ENCODE peak calls at places on chromosomes 16 and 17, in four cellular contexts. H, A, M and T are unnamed samples.
A peak's percentile ranks its signal among the peaks of the same experiment; 100 is the strongest.

GRCh38 chr16:55264949-55265348 is 59.1 kb upstream of the IRX6 start:
- DNase-seq in M (no peak), H (no peak), A (no peak), T (no peak)

GRCh38 chr16:87233928-87234327 is 83.3 kb downstream of the C16orf95 start:
- DNase-seq in A (no peak), H (no peak), M (peak; percentile 25), T (peak; percentile 23)

GRCh38 chr17:11006530-11006929 is 168.6 kb upstream of the PIRT start:
- DNase-seq in A (no peak), M (no peak), H (no peak), T (no peak)

GRCh38 chr17:61455754-61456681 is 3.8 kb downstream of the TBX4 start:
- DNase-seq in A (no peak), H (peak; percentile 69), M (no peak), T (no peak)

GRCh38 chr16:27721548-27722265 is 171.8 kb downstream of the KATNIP start:
- DNase-seq in A (no peak), H (no peak), M (peak; percentile 22), T (peak; percentile 33)

GRCh38 chr17:32927724-32928526 is at the start of gene TMEM98:
- DNase-seq in M (peak; percentile 45), H (peak; percentile 72), A (no peak), T (no peak)

GRCh38 chr16:4535627-4536108 is 2.9 kb downstream of the CDIP1 start:
- DNase-seq in M (no peak), A (no peak), H (no peak), T (no peak)

GRCh38 chr16:31409433-31409832 is 16.3 kb downstream of the ITGAD start:
- DNase-seq in A (peak; percentile 19), H (no peak), M (no peak), T (no peak)

GRCh38 chr17:67105213-67105612 is 60.9 kb downstream of the CACNG1 start:
- DNase-seq in M (no peak), H (no peak), A (no peak), T (no peak)

GRCh38 chr16:75062135-75062943 is 54.2 kb downstream of the LDHD start:
- DNase-seq in A (no peak), H (no peak), M (peak; percentile 89), T (no peak)

GRCh38 chr17:51848451-51848850 is 310.1 kb downstream of the CA10 start:
- DNase-seq in M (no peak), H (no peak), A (no peak), T (no peak)

GRCh38 chr16:68893710-68894705 is 50.7 kb downstream of the TANGO6 start:
- DNase-seq in H (peak; percentile 56), A (no peak), M (peak; percentile 23), T (peak; percentile 35)

GRCh38 chr16:68995011-68995504 is 110.4 kb upstream of the HAS3 start:
- DNase-seq in H (no peak), M (peak; percentile 39), A (peak; percentile 80), T (peak; percentile 78)

GRCh38 chr16:68377667-68378420 is 67.0 kb downstream of the PRMT7 start:
- DNase-seq in A (no peak), H (no peak), M (no peak), T (no peak)

DNA sequence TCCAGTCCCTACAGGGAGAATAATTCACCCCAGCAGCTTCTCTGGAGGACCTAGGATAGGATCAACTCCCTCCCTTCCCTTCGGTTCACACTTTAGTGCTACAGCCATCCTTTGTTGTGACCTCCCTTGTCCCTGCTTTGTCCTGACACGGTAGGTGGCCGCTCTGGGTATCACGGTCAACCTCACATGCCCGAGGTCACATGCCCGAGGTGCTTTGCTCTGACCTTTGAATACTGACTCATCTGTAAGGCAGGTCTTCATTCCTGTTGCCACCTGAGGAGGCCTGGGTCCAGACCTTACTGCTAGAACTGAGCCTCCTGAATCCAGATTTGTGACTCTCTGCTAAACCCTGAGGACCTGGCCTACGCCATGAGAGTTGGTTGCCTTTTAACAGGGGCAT is 19.7 kb downstream of the ALKBH5 start:
- DNase-seq in H (no peak), A (no peak), M (no peak), T (peak; percentile 60)
- TF ChIP-seq FOSL1 in H (no peak), A (no peak), M (no peak), T (peak; percentile 69)

DNA sequence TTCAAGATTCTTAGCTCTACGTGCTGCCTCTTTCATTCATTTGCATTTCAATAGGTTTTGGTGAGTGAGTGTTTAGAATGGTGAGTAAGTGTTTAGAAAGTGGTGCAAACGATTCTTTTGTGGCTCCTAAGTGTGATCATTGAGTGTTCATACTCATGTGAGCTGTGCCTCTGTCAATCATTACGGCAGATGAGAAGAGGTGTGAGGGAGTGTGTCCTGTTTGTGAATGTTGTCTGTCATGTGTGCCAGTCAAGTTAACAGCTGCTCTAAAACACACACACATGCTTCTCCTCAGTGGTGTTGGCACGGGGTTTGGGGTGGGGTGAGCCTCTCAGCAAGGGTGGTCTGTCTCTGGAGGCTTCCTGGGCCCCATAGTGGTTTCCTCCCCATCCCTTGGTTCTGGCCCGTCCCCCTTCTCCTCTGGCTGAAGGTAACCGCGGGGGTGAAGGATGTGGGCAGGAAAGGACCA is 11.4 kb downstream of the MYL4 start:
- DNase-seq in A (no peak), H (no peak), M (no peak), T (no peak)
- TF ChIP-seq FOSL1 in A (no peak), H (no peak), M (no peak), T (no peak)

DNA sequence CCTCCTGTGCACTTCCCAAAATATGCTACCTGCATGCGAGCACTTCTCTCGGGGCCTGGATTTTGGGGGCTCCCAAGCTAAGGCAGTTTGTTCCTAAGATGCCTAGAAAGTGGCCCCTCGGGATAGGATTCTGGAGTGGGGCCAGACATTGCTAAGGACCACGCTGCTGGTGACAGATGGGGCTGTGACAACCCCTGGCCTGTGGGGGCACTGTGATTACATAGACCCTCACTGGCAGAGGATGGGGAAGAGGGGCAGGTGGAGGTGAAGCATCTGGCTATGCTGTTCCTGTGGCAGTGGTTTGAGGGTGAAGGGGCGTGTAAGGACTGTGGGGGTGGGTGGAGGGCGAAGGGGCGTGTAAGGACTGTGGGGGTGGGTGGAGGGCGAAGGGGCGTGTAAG is 128.4 kb downstream of the ENGASE start:
- DNase-seq in H (no peak), A (no peak), M (no peak), T (no peak)
- TF ChIP-seq FOSL1 in H (no peak), A (no peak), M (no peak), T (no peak)

GRCh38 chr17:21525464-21526130 is 149.4 kb downstream of the KCNJ12 start:
- DNase-seq in M (no peak), H (peak; percentile 10), A (no peak), T (no peak)

GRCh38 chr17:21528031-21528684 is 152.0 kb downstream of the KCNJ12 start:
- DNase-seq in A (no peak), M (no peak), H (peak; percentile 8), T (no peak)

GRCh38 chr17:21523482-21524210 is 147.5 kb downstream of the KCNJ12 start:
- DNase-seq in A (no peak), H (peak; percentile 28), M (no peak), T (no peak)

GRCh38 chr17:21522755-21523154 is 146.6 kb downstream of the KCNJ12 start:
- DNase-seq in H (peak; percentile 6), A (no peak), M (no peak), T (no peak)

GRCh38 chr17:21524211-21524591 is 148.0 kb downstream of the KCNJ12 start:
- DNase-seq in M (peak; percentile 54), A (no peak), H (peak; percentile 8), T (no peak)
- TF ChIP-seq FOSL1 in M (peak; percentile 30), A (no peak), H (no peak), T (no peak)

GRCh38 chr17:76404256-76404655 is 19.8 kb downstream of the SPHK1 start:
- DNase-seq in M (no peak), A (no peak), H (no peak), T (no peak)
- TF ChIP-seq FOSL1 in M (no peak), A (no peak), H (no peak), T (no peak)

DNA sequence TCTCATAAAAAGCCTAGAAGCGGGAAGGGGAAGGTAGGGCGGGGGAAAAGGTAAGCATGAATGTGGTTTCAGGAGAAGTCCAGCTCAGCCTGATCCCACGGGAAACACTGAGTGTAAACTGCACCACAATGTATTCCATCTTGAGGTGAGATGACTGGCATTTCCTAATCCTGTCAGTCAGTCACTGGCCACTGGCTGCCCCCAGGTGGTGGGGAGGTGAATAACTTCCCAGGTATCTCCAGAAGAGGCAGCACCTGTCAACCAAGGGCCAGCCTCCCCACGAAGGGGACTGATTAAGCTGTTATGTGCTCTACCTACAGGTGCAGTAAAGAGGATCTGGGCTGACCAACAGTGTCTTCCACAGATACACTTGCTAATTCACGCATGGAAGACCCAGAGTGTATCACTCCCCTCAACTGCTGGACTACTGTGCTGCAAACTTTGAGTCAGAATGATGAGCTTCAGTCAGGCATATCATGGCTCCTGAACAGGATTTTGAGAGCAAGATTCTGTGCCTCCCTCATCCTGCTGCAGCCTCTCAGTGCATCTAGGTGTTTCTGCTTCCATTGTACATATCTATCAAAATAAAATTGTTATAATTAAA is 108.5 kb upstream of the CCL2 start:
- DNase-seq in A (no peak), H (peak; percentile 90), M (peak; percentile 67), T (peak; percentile 43)
- TF ChIP-seq FOSL1 in A (no peak), H (no peak), M (no peak), T (no peak)

GRCh38 chr17:9577402-9577709 is 914 bp downstream of the CFAP52 start:
- DNase-seq in A (no peak), H (no peak), M (no peak), T (no peak)
- TF ChIP-seq FOSL1 in A (no peak), H (no peak), M (no peak), T (no peak)

DNA sequence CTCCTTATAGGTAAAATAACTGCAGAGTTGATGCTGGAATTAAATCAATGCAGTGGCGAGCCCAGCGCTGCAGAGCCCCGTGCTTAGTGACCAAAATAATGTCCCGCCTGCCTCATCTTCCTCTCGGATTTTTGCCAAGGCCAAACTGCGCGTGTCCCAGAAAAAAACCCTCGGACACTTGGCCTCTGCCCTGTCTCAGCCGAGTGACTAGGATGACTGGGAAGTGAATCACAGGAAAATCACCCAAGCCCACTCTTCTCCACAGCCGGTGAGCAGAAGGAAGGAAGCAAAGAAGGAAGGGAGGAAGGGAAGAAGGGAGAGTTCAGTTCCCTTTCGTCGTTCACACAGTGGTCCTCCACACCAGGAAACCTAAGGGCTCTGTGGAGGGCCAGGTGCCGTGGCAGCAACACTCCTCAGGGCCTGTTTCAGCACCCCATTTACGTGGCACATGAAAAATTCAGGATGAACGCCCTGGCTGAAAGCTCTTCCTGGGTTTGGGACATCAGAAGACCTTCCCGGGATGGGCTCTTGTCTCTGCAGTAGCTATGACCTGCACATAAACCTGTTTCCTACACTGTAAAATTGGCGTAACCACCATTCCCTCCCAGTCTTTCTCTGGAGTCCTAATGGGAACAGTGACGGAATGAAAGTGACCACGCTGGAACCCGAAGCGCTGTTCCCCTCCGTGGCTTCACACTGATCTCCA is 25.4 kb upstream of the HOXB13 start:
- DNase-seq in A (no peak), H (no peak), M (no peak), T (no peak)
- TF ChIP-seq FOSL1 in A (no peak), H (no peak), M (no peak), T (no peak)